ENCODE peak calls at places on chromosomes 3 and 15, in ten cellular contexts. J is Panc1; I is thoracic aorta; K is astrocyte; A is endodermal cell; M is ovary; T is fibroblast of lung; W is CD4-positive, CD25-positive, alpha-beta regulatory T cell; P is tibial artery; O is mesenchymal stem cell. V is an unnamed sample.

GRCh38 chr15:88932271-88932874 is 19.2 kb upstream of the MFGE8 start:
- DNase-seq in T (no peak), J (no peak), M (no peak), A (no peak), W (no peak), I (no peak), K (peak; percentile 36), P (no peak), O (no peak), V (no peak)

GRCh38 chr3:100099621-100100020 is 14.7 kb downstream of the FILIP1L start:
- DNase-seq in A (no peak), P (no peak), K (peak; percentile 90), J (no peak), T (no peak), W (no peak), M (no peak), O (no peak), I (no peak), V (no peak)

GRCh38 chr3:7875858-7876442 is 625.7 kb upstream of the LMCD1 start:
- DNase-seq in W (no peak), O (no peak), I (no peak), J (no peak), T (peak; percentile 3), K (peak; percentile 95), M (no peak), P (no peak), A (no peak), V (no peak)

GRCh38 chr15:85616549-85616948 is 178.2 kb downstream of the KLHL25 start:
- DNase-seq in K (no peak), T (peak; percentile 78), P (no peak), M (no peak), W (no peak), O (no peak), A (no peak), J (no peak), I (no peak), V (no peak)

GRCh38 chr15:95944193-95944592 is 386.3 kb upstream of the NR2F2 start:
- DNase-seq in M (no peak), J (no peak), O (no peak), W (peak; percentile 1), P (no peak), K (no peak), T (no peak), A (no peak), I (no peak), V (no peak)

GRCh38 chr3:127690823-127691452 is 18.2 kb downstream of the ABTB1 start:
- DNase-seq in A (peak; percentile 92), M (no peak), O (peak; percentile 76), T (peak; percentile 66), I (no peak), J (no peak), W (no peak), K (peak; percentile 49), P (no peak), V (no peak)

GRCh38 chr3:43073836-43074220 is 32.1 kb downstream of the POMGNT2 start:
- DNase-seq in O (no peak), J (no peak), M (no peak), K (no peak), A (no peak), P (no peak), T (no peak), W (no peak), I (no peak), V (no peak)

GRCh38 chr3:89261673-89262072 is 154.3 kb downstream of the EPHA3 start:
- DNase-seq in T (no peak), W (no peak), J (no peak), K (no peak), M (no peak), P (no peak), A (no peak), I (no peak), O (no peak), V (no peak)

GRCh38 chr15:72230197-72231065 is 559 bp downstream of the PKM start:
- DNase-seq in M (peak; percentile 92), I (peak; percentile 83), W (peak; percentile 75), J (no peak), T (peak; percentile 91), O (peak; percentile 91), A (peak; percentile 91), P (peak; percentile 93), K (peak; percentile 83), V (peak; percentile 55)

GRCh38 chr15:57114070-57114469 is 195.6 kb downstream of the TCF12 start:
- DNase-seq in I (no peak), K (peak; percentile 45), A (no peak), P (no peak), W (no peak), O (no peak), J (no peak), T (peak; percentile 57), M (no peak), V (no peak)

GRCh38 chr3:190194506-190194905 is 73.8 kb upstream of the P3H2 start:
- DNase-seq in I (no peak), W (no peak), O (no peak), T (no peak), K (no peak), P (no peak), M (no peak), A (no peak), J (no peak), V (no peak)

DNA sequence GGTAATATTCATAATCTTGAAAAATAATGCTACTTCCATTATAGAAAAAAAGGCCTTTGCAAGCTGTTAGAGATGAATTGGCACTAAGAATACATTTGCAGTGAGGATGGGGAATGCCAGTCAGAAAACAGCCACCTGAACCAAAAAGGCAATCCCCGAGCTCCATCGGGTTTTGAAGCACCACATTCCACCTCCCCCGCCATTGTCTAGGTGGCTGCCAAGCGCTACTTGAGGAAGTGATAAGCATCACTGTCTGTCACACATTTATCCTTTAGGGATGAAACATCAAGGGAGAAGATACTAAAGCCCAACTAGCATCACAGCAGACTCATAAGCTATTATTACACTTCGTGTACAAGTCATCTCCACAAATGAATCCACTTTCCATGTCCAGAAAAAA is 112.8 kb downstream of the OSBPL10 start:
- DNase-seq in O (no peak), K (no peak), W (no peak), P (no peak), M (no peak), A (no peak), T (no peak), J (no peak), I (no peak), V (no peak)
- H3K36me3 ChIP-seq in O (no peaks in the 10 kb centered on the region), K (no peaks in the 10 kb centered on the region), W (no peaks in the 10 kb centered on the region), P (no peaks in the 10 kb centered on the region), M (no peaks in the 10 kb centered on the region), A (no peaks in the 10 kb centered on the region), T (no peaks in the 10 kb centered on the region), J (no peaks in the 10 kb centered on the region), I (no peaks in the 10 kb centered on the region), V (no peaks in the 10 kb centered on the region)

GRCh38 chr15:29704950-29705597 is 117.2 kb downstream of the TJP1 start:
- DNase-seq in P (no peak), T (no peak), M (no peak), A (no peak), J (no peak), W (no peak), O (no peak), I (no peak), K (no peak), V (no peak)
- H3K36me3 ChIP-seq in P (peaks cover 96% of the 10 kb centered on the region), T (peaks cover 20% of the 10 kb centered on the region), M (no peaks in the 10 kb centered on the region), A (peaks cover 98% of the 10 kb centered on the region), J (peaks cover 22% of the 10 kb centered on the region), W (no peaks in the 10 kb centered on the region), O (peaks cover 95% of the 10 kb centered on the region), I (peaks cover 41% of the 10 kb centered on the region), K (peaks cover 73% of the 10 kb centered on the region), V (peaks cover 100% of the 10 kb centered on the region)

DNA sequence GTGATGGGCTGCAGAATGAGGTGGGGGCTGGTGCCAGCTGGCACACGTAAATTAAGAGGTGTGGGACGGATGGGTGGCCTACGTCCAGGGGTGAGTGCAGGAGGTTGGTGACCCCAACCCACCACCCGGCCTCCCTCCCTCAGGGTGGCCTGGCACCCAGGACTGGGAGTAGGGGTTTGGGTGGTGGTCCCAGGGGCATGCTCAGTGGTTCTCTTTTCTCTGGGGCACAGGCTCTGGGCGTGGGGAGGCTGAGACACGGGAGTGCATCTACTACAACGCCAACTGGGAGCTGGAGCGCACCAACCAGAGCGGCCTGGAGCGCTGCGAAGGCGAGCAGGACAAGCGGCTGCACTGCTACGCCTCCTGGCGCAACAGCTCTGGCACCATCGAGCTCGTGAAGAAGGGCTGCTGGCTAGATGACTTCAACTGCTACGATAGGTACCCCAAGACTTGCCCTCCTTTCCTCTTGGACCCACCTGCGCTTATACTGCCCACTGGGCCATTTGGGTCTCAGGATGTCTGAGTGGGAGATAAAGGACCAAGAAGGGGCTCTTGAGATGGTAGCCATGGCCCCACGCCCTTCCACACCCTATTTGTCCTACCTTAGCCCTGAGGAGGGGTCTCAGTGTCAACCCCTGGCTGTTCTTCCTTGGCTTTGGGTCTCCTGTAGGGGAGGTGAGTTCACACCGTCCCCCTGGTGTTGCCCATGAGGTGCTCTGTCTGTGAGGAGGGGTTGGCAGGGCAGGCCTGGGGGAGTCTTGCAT is 18.9 kb upstream of the EXOG start:
- DNase-seq in M (no peak), W (no peak), O (no peak), T (no peak), A (no peak), I (no peak), J (no peak), K (no peak), P (no peak), V (no peak)
- H3K36me3 ChIP-seq in M (no peaks in the 10 kb centered on the region), W (peaks cover 23% of the 10 kb centered on the region), O (peaks cover 11% of the 10 kb centered on the region), T (peaks cover 2% of the 10 kb centered on the region), A (peaks cover 39% of the 10 kb centered on the region), I (peaks cover 6% of the 10 kb centered on the region), J (no peaks in the 10 kb centered on the region), K (no peaks in the 10 kb centered on the region), P (peaks cover 12% of the 10 kb centered on the region), V (peaks cover 47% of the 10 kb centered on the region)

GRCh38 chr15:90190606-90191343 is 10.4 kb upstream of the SEMA4B start:
- DNase-seq in K (no peak), A (no peak), W (no peak), O (no peak), M (no peak), P (no peak), T (no peak), J (no peak), I (no peak), V (no peak)
- H3K36me3 ChIP-seq in K (no peaks in the 10 kb centered on the region), A (no peaks in the 10 kb centered on the region), W (no peaks in the 10 kb centered on the region), O (no peaks in the 10 kb centered on the region), M (no peaks in the 10 kb centered on the region), P (no peaks in the 10 kb centered on the region), T (no peaks in the 10 kb centered on the region), J (no peaks in the 10 kb centered on the region), I (no peaks in the 10 kb centered on the region), V (peaks cover 14% of the 10 kb centered on the region)

GRCh38 chr3:53223541-53223966 is 32.3 kb downstream of the TKT start:
- DNase-seq in I (no peak), A (no peak), K (no peak), T (no peak), M (no peak), J (no peak), O (no peak), W (no peak), P (no peak), V (no peak)
- H3K36me3 ChIP-seq in I (peaks cover 42% of the 10 kb centered on the region), A (peaks cover 45% of the 10 kb centered on the region), K (peaks cover 39% of the 10 kb centered on the region), T (peaks cover 46% of the 10 kb centered on the region), M (no peaks in the 10 kb centered on the region), J (peaks cover 10% of the 10 kb centered on the region), O (peaks cover 72% of the 10 kb centered on the region), W (peaks cover 48% of the 10 kb centered on the region), P (peaks cover 46% of the 10 kb centered on the region), V (peaks cover 52% of the 10 kb centered on the region)

V was measured in esophagus squamous epithelium.